ENCODE peak calls at places on chromosome 19, in eight cellular contexts. One of them, this sample, is unnamed.

GRCh38 chr19:16544468-16545231 is 2.4 kb upstream of the CHERP start:
- DNase-seq in lower lobe of right lung: no peak
- DNase-seq in right cardiac atrium: no peak
- DNase-seq in AG08395: no peak
- DNase-seq in stimulated activated CD8-positive, alpha-beta memory T cell treated with anti-CD3 and anti-CD28 coated beads, Interleukin-12 subunit alpha, Interleukin-12 subunit beta, amount 100 ng/mL, for 4 hours: no peak
- DNase-seq in fibroblast of the aortic adventitia: no peak
- DNase-seq in frontal cortex: no peak
- DNase-seq in activated CD4-positive, alpha-beta T cell treated with anti-CD3 and anti-CD28 coated beads, Interleukin-2, amount 50 U/mL, for 24 hours: no peak
- DNase-seq in this sample: no peak

GRCh38 chr19:38360351-38360750 is 14.0 kb upstream of the PSMD8 start:
- DNase-seq in lower lobe of right lung: no peak
- DNase-seq in right cardiac atrium: no peak
- DNase-seq in AG08395: no peak
- DNase-seq in stimulated activated CD8-positive, alpha-beta memory T cell treated with anti-CD3 and anti-CD28 coated beads, Interleukin-12 subunit alpha, Interleukin-12 subunit beta, amount 100 ng/mL, for 4 hours: no peak
- DNase-seq in fibroblast of the aortic adventitia: no peak
- DNase-seq in frontal cortex: no peak
- DNase-seq in activated CD4-positive, alpha-beta T cell treated with anti-CD3 and anti-CD28 coated beads, Interleukin-2, amount 50 U/mL, for 24 hours: no peak
- DNase-seq in this sample: no peak

GRCh38 chr19:19606021-19606420 is 12.5 kb downstream of the PBX4 start:
- DNase-seq in lower lobe of right lung: no peak
- DNase-seq in right cardiac atrium: no peak
- DNase-seq in AG08395: no peak
- DNase-seq in stimulated activated CD8-positive, alpha-beta memory T cell treated with anti-CD3 and anti-CD28 coated beads, Interleukin-12 subunit alpha, Interleukin-12 subunit beta, amount 100 ng/mL, for 4 hours: no peak
- DNase-seq in fibroblast of the aortic adventitia: no peak
- DNase-seq in frontal cortex: no peak
- DNase-seq in activated CD4-positive, alpha-beta T cell treated with anti-CD3 and anti-CD28 coated beads, Interleukin-2, amount 50 U/mL, for 24 hours: no peak
- DNase-seq in this sample: no peak

GRCh38 chr19:47263169-47263560 is 6.8 kb downstream of the CCDC9 start:
- DNase-seq in lower lobe of right lung: no peak
- DNase-seq in right cardiac atrium: no peak
- DNase-seq in AG08395: no peak
- DNase-seq in stimulated activated CD8-positive, alpha-beta memory T cell treated with anti-CD3 and anti-CD28 coated beads, Interleukin-12 subunit alpha, Interleukin-12 subunit beta, amount 100 ng/mL, for 4 hours: no peak
- DNase-seq in fibroblast of the aortic adventitia: no peak
- DNase-seq in frontal cortex: no peak
- DNase-seq in activated CD4-positive, alpha-beta T cell treated with anti-CD3 and anti-CD28 coated beads, Interleukin-2, amount 50 U/mL, for 24 hours: no peak
- DNase-seq in this sample: no peak

GRCh38 chr19:32406161-32407003 is 812 bp downstream of the DPY19L3 start:
- DNase-seq in lower lobe of right lung: no peak
- DNase-seq in right cardiac atrium: no peak
- DNase-seq in AG08395: no peak
- DNase-seq in stimulated activated CD8-positive, alpha-beta memory T cell treated with anti-CD3 and anti-CD28 coated beads, Interleukin-12 subunit alpha, Interleukin-12 subunit beta, amount 100 ng/mL, for 4 hours: no peak
- DNase-seq in fibroblast of the aortic adventitia: peak
- DNase-seq in frontal cortex: no peak
- DNase-seq in activated CD4-positive, alpha-beta T cell treated with anti-CD3 and anti-CD28 coated beads, Interleukin-2, amount 50 U/mL, for 24 hours: no peak
- DNase-seq in this sample: no peak

GRCh38 chr19:46134527-46134926 is 10.0 kb upstream of the IGFL3 start:
- DNase-seq in lower lobe of right lung: no peak
- DNase-seq in right cardiac atrium: no peak
- DNase-seq in AG08395: no peak
- DNase-seq in stimulated activated CD8-positive, alpha-beta memory T cell treated with anti-CD3 and anti-CD28 coated beads, Interleukin-12 subunit alpha, Interleukin-12 subunit beta, amount 100 ng/mL, for 4 hours: no peak
- DNase-seq in fibroblast of the aortic adventitia: peak
- DNase-seq in frontal cortex: no peak
- DNase-seq in activated CD4-positive, alpha-beta T cell treated with anti-CD3 and anti-CD28 coated beads, Interleukin-2, amount 50 U/mL, for 24 hours: no peak
- DNase-seq in this sample: no peak

GRCh38 chr19:5017235-5017634 is 48.3 kb downstream of the KDM4B start:
- DNase-seq in lower lobe of right lung: no peak
- DNase-seq in right cardiac atrium: no peak
- DNase-seq in AG08395: no peak
- DNase-seq in stimulated activated CD8-positive, alpha-beta memory T cell treated with anti-CD3 and anti-CD28 coated beads, Interleukin-12 subunit alpha, Interleukin-12 subunit beta, amount 100 ng/mL, for 4 hours: no peak
- DNase-seq in fibroblast of the aortic adventitia: no peak
- DNase-seq in frontal cortex: no peak
- DNase-seq in activated CD4-positive, alpha-beta T cell treated with anti-CD3 and anti-CD28 coated beads, Interleukin-2, amount 50 U/mL, for 24 hours: no peak
- DNase-seq in this sample: no peak

GRCh38 chr19:55197531-55197930 is 11.8 kb downstream of the PTPRH start:
- DNase-seq in lower lobe of right lung: no peak
- DNase-seq in right cardiac atrium: no peak
- DNase-seq in AG08395: no peak
- DNase-seq in stimulated activated CD8-positive, alpha-beta memory T cell treated with anti-CD3 and anti-CD28 coated beads, Interleukin-12 subunit alpha, Interleukin-12 subunit beta, amount 100 ng/mL, for 4 hours: no peak
- DNase-seq in fibroblast of the aortic adventitia: no peak
- DNase-seq in frontal cortex: no peak
- DNase-seq in activated CD4-positive, alpha-beta T cell treated with anti-CD3 and anti-CD28 coated beads, Interleukin-2, amount 50 U/mL, for 24 hours: no peak
- DNase-seq in this sample: no peak

GRCh38 chr19:6056801-6057650 is 53.3 kb downstream of the RFX2 start:
- DNase-seq in lower lobe of right lung: peak
- DNase-seq in right cardiac atrium: peak
- DNase-seq in AG08395: peak
- DNase-seq in stimulated activated CD8-positive, alpha-beta memory T cell treated with anti-CD3 and anti-CD28 coated beads, Interleukin-12 subunit alpha, Interleukin-12 subunit beta, amount 100 ng/mL, for 4 hours: no peak
- DNase-seq in fibroblast of the aortic adventitia: peak
- DNase-seq in frontal cortex: no peak
- DNase-seq in activated CD4-positive, alpha-beta T cell treated with anti-CD3 and anti-CD28 coated beads, Interleukin-2, amount 50 U/mL, for 24 hours: no peak
- DNase-seq in this sample: peak

GRCh38 chr19:616276-616675 is 17.1 kb downstream of the POLRMT start:
- DNase-seq in lower lobe of right lung: no peak
- DNase-seq in right cardiac atrium: no peak
- DNase-seq in AG08395: no peak
- DNase-seq in stimulated activated CD8-positive, alpha-beta memory T cell treated with anti-CD3 and anti-CD28 coated beads, Interleukin-12 subunit alpha, Interleukin-12 subunit beta, amount 100 ng/mL, for 4 hours: no peak
- DNase-seq in fibroblast of the aortic adventitia: no peak
- DNase-seq in frontal cortex: no peak
- DNase-seq in activated CD4-positive, alpha-beta T cell treated with anti-CD3 and anti-CD28 coated beads, Interleukin-2, amount 50 U/mL, for 24 hours: no peak
- DNase-seq in this sample: no peak

GRCh38 chr19:39846678-39847486 is 703 bp upstream of the FBL start:
- DNase-seq in lower lobe of right lung: no peak
- DNase-seq in right cardiac atrium: no peak
- DNase-seq in AG08395: no peak
- DNase-seq in stimulated activated CD8-positive, alpha-beta memory T cell treated with anti-CD3 and anti-CD28 coated beads, Interleukin-12 subunit alpha, Interleukin-12 subunit beta, amount 100 ng/mL, for 4 hours: no peak
- DNase-seq in fibroblast of the aortic adventitia: peak
- DNase-seq in frontal cortex: peak
- DNase-seq in activated CD4-positive, alpha-beta T cell treated with anti-CD3 and anti-CD28 coated beads, Interleukin-2, amount 50 U/mL, for 24 hours: no peak
- DNase-seq in this sample: no peak

GRCh38 chr19:33558846-33559245 is 37.3 kb upstream of the PEPD start:
- DNase-seq in lower lobe of right lung: no peak
- DNase-seq in right cardiac atrium: no peak
- DNase-seq in AG08395: no peak
- DNase-seq in stimulated activated CD8-positive, alpha-beta memory T cell treated with anti-CD3 and anti-CD28 coated beads, Interleukin-12 subunit alpha, Interleukin-12 subunit beta, amount 100 ng/mL, for 4 hours: no peak
- DNase-seq in fibroblast of the aortic adventitia: no peak
- DNase-seq in frontal cortex: no peak
- DNase-seq in activated CD4-positive, alpha-beta T cell treated with anti-CD3 and anti-CD28 coated beads, Interleukin-2, amount 50 U/mL, for 24 hours: no peak
- DNase-seq in this sample: no peak

GRCh38 chr19:13727798-13728197 is 36.5 kb upstream of the MRI1 start:
- DNase-seq in lower lobe of right lung: no peak
- DNase-seq in right cardiac atrium: no peak
- DNase-seq in AG08395: peak
- DNase-seq in stimulated activated CD8-positive, alpha-beta memory T cell treated with anti-CD3 and anti-CD28 coated beads, Interleukin-12 subunit alpha, Interleukin-12 subunit beta, amount 100 ng/mL, for 4 hours: no peak
- DNase-seq in fibroblast of the aortic adventitia: peak
- DNase-seq in frontal cortex: no peak
- DNase-seq in activated CD4-positive, alpha-beta T cell treated with anti-CD3 and anti-CD28 coated beads, Interleukin-2, amount 50 U/mL, for 24 hours: no peak
- DNase-seq in this sample: no peak

GRCh38 chr19:4014541-4015491 is 7.3 kb downstream of the PIAS4 start:
- DNase-seq in lower lobe of right lung: no peak
- DNase-seq in right cardiac atrium: peak
- DNase-seq in AG08395: no peak
- DNase-seq in stimulated activated CD8-positive, alpha-beta memory T cell treated with anti-CD3 and anti-CD28 coated beads, Interleukin-12 subunit alpha, Interleukin-12 subunit beta, amount 100 ng/mL, for 4 hours: no peak
- DNase-seq in fibroblast of the aortic adventitia: no peak
- DNase-seq in frontal cortex: no peak
- DNase-seq in activated CD4-positive, alpha-beta T cell treated with anti-CD3 and anti-CD28 coated beads, Interleukin-2, amount 50 U/mL, for 24 hours: no peak
- DNase-seq in this sample: no peak

GRCh38 chr19:37654118-37654517 is 1.1 kb downstream of the ZFP30 start:
- DNase-seq in lower lobe of right lung: no peak
- DNase-seq in right cardiac atrium: no peak
- DNase-seq in AG08395: peak
- DNase-seq in stimulated activated CD8-positive, alpha-beta memory T cell treated with anti-CD3 and anti-CD28 coated beads, Interleukin-12 subunit alpha, Interleukin-12 subunit beta, amount 100 ng/mL, for 4 hours: no peak
- DNase-seq in fibroblast of the aortic adventitia: peak
- DNase-seq in frontal cortex: no peak
- DNase-seq in activated CD4-positive, alpha-beta T cell treated with anti-CD3 and anti-CD28 coated beads, Interleukin-2, amount 50 U/mL, for 24 hours: no peak
- DNase-seq in this sample: no peak

GRCh38 chr19:41999071-41999877 is 5.2 kb upstream of the ATP1A3 start:
- DNase-seq in lower lobe of right lung: no peak
- DNase-seq in right cardiac atrium: no peak
- DNase-seq in AG08395: no peak
- DNase-seq in stimulated activated CD8-positive, alpha-beta memory T cell treated with anti-CD3 and anti-CD28 coated beads, Interleukin-12 subunit alpha, Interleukin-12 subunit beta, amount 100 ng/mL, for 4 hours: no peak
- DNase-seq in fibroblast of the aortic adventitia: no peak
- DNase-seq in frontal cortex: no peak
- DNase-seq in activated CD4-positive, alpha-beta T cell treated with anti-CD3 and anti-CD28 coated beads, Interleukin-2, amount 50 U/mL, for 24 hours: no peak
- DNase-seq in this sample: no peak

GRCh38 chr19:33497151-33497777 is 24.3 kb downstream of the PEPD start:
- DNase-seq in lower lobe of right lung: peak
- DNase-seq in right cardiac atrium: no peak
- DNase-seq in AG08395: no peak
- DNase-seq in stimulated activated CD8-positive, alpha-beta memory T cell treated with anti-CD3 and anti-CD28 coated beads, Interleukin-12 subunit alpha, Interleukin-12 subunit beta, amount 100 ng/mL, for 4 hours: no peak
- DNase-seq in fibroblast of the aortic adventitia: no peak
- DNase-seq in frontal cortex: no peak
- DNase-seq in activated CD4-positive, alpha-beta T cell treated with anti-CD3 and anti-CD28 coated beads, Interleukin-2, amount 50 U/mL, for 24 hours: no peak
- DNase-seq in this sample: peak

GRCh38 chr19:34661357-34661756 is 15.6 kb downstream of the SCGB2B2 start:
- DNase-seq in lower lobe of right lung: no peak
- DNase-seq in right cardiac atrium: no peak
- DNase-seq in AG08395: no peak
- DNase-seq in stimulated activated CD8-positive, alpha-beta memory T cell treated with anti-CD3 and anti-CD28 coated beads, Interleukin-12 subunit alpha, Interleukin-12 subunit beta, amount 100 ng/mL, for 4 hours: no peak
- DNase-seq in fibroblast of the aortic adventitia: peak
- DNase-seq in frontal cortex: no peak
- DNase-seq in activated CD4-positive, alpha-beta T cell treated with anti-CD3 and anti-CD28 coated beads, Interleukin-2, amount 50 U/mL, for 24 hours: no peak
- DNase-seq in this sample: no peak

GRCh38 chr19:1672038-1672768 is 19.8 kb upstream of the TCF3 start:
- DNase-seq in lower lobe of right lung: peak
- DNase-seq in right cardiac atrium: peak
- DNase-seq in AG08395: peak
- DNase-seq in stimulated activated CD8-positive, alpha-beta memory T cell treated with anti-CD3 and anti-CD28 coated beads, Interleukin-12 subunit alpha, Interleukin-12 subunit beta, amount 100 ng/mL, for 4 hours: peak
- DNase-seq in fibroblast of the aortic adventitia: peak
- DNase-seq in frontal cortex: peak
- DNase-seq in activated CD4-positive, alpha-beta T cell treated with anti-CD3 and anti-CD28 coated beads, Interleukin-2, amount 50 U/mL, for 24 hours: peak
- DNase-seq in this sample: no peak

GRCh38 chr19:52946322-52947310 is 16.1 kb downstream of the ZNF816 start:
- DNase-seq in lower lobe of right lung: peak
- DNase-seq in right cardiac atrium: peak
- DNase-seq in AG08395: no peak
- DNase-seq in stimulated activated CD8-positive, alpha-beta memory T cell treated with anti-CD3 and anti-CD28 coated beads, Interleukin-12 subunit alpha, Interleukin-12 subunit beta, amount 100 ng/mL, for 4 hours: no peak
- DNase-seq in fibroblast of the aortic adventitia: no peak
- DNase-seq in frontal cortex: no peak
- DNase-seq in activated CD4-positive, alpha-beta T cell treated with anti-CD3 and anti-CD28 coated beads, Interleukin-2, amount 50 U/mL, for 24 hours: no peak
- DNase-seq in this sample: no peak

GRCh38 chr19:47120461-47120860 is 6.9 kb upstream of the ZC3H4 start:
- DNase-seq in lower lobe of right lung: no peak
- DNase-seq in right cardiac atrium: no peak
- DNase-seq in AG08395: no peak
- DNase-seq in stimulated activated CD8-positive, alpha-beta memory T cell treated with anti-CD3 and anti-CD28 coated beads, Interleukin-12 subunit alpha, Interleukin-12 subunit beta, amount 100 ng/mL, for 4 hours: no peak
- DNase-seq in fibroblast of the aortic adventitia: no peak
- DNase-seq in frontal cortex: no peak
- DNase-seq in activated CD4-positive, alpha-beta T cell treated with anti-CD3 and anti-CD28 coated beads, Interleukin-2, amount 50 U/mL, for 24 hours: no peak
- DNase-seq in this sample: no peak

GRCh38 chr19:33722456-33723239 is 74.0 kb upstream of the KCTD15 start:
- DNase-seq in lower lobe of right lung: no peak
- DNase-seq in right cardiac atrium: no peak
- DNase-seq in AG08395: no peak
- DNase-seq in stimulated activated CD8-positive, alpha-beta memory T cell treated with anti-CD3 and anti-CD28 coated beads, Interleukin-12 subunit alpha, Interleukin-12 subunit beta, amount 100 ng/mL, for 4 hours: no peak
- DNase-seq in fibroblast of the aortic adventitia: no peak
- DNase-seq in frontal cortex: no peak
- DNase-seq in activated CD4-positive, alpha-beta T cell treated with anti-CD3 and anti-CD28 coated beads, Interleukin-2, amount 50 U/mL, for 24 hours: no peak
- DNase-seq in this sample: peak

GRCh38 chr19:32581704-32582164 is 744 bp downstream of the PDCD5 start:
- DNase-seq in lower lobe of right lung: peak
- DNase-seq in right cardiac atrium: no peak
- DNase-seq in AG08395: peak
- DNase-seq in stimulated activated CD8-positive, alpha-beta memory T cell treated with anti-CD3 and anti-CD28 coated beads, Interleukin-12 subunit alpha, Interleukin-12 subunit beta, amount 100 ng/mL, for 4 hours: no peak
- DNase-seq in fibroblast of the aortic adventitia: peak
- DNase-seq in frontal cortex: no peak
- DNase-seq in activated CD4-positive, alpha-beta T cell treated with anti-CD3 and anti-CD28 coated beads, Interleukin-2, amount 50 U/mL, for 24 hours: no peak
- DNase-seq in this sample: no peak

GRCh38 chr19:4197625-4198466 is 15.4 kb downstream of the ANKRD24 start:
- DNase-seq in lower lobe of right lung: no peak
- DNase-seq in right cardiac atrium: no peak
- DNase-seq in AG08395: no peak
- DNase-seq in stimulated activated CD8-positive, alpha-beta memory T cell treated with anti-CD3 and anti-CD28 coated beads, Interleukin-12 subunit alpha, Interleukin-12 subunit beta, amount 100 ng/mL, for 4 hours: no peak
- DNase-seq in fibroblast of the aortic adventitia: no peak
- DNase-seq in frontal cortex: no peak
- DNase-seq in activated CD4-positive, alpha-beta T cell treated with anti-CD3 and anti-CD28 coated beads, Interleukin-2, amount 50 U/mL, for 24 hours: no peak
- DNase-seq in this sample: no peak

GRCh38 chr19:58395220-58395978 is at the start of gene RNF225:
- DNase-seq in lower lobe of right lung: no peak
- DNase-seq in right cardiac atrium: peak
- DNase-seq in AG08395: no peak
- DNase-seq in stimulated activated CD8-positive, alpha-beta memory T cell treated with anti-CD3 and anti-CD28 coated beads, Interleukin-12 subunit alpha, Interleukin-12 subunit beta, amount 100 ng/mL, for 4 hours: no peak
- DNase-seq in fibroblast of the aortic adventitia: no peak
- DNase-seq in frontal cortex: no peak
- DNase-seq in activated CD4-positive, alpha-beta T cell treated with anti-CD3 and anti-CD28 coated beads, Interleukin-2, amount 50 U/mL, for 24 hours: no peak
- DNase-seq in this sample: no peak

GRCh38 chr19:8988204-8988603 is 22.0 kb downstream of the MUC16 start:
- DNase-seq in lower lobe of right lung: no peak
- DNase-seq in right cardiac atrium: no peak
- DNase-seq in AG08395: no peak
- DNase-seq in stimulated activated CD8-positive, alpha-beta memory T cell treated with anti-CD3 and anti-CD28 coated beads, Interleukin-12 subunit alpha, Interleukin-12 subunit beta, amount 100 ng/mL, for 4 hours: no peak
- DNase-seq in fibroblast of the aortic adventitia: no peak
- DNase-seq in frontal cortex: no peak
- DNase-seq in activated CD4-positive, alpha-beta T cell treated with anti-CD3 and anti-CD28 coated beads, Interleukin-2, amount 50 U/mL, for 24 hours: no peak
- DNase-seq in this sample: no peak

GRCh38 chr19:47228168-47228936 is 2.6 kb downstream of the BBC3 start:
- DNase-seq in lower lobe of right lung: peak
- DNase-seq in right cardiac atrium: peak
- DNase-seq in AG08395: no peak
- DNase-seq in stimulated activated CD8-positive, alpha-beta memory T cell treated with anti-CD3 and anti-CD28 coated beads, Interleukin-12 subunit alpha, Interleukin-12 subunit beta, amount 100 ng/mL, for 4 hours: peak
- DNase-seq in fibroblast of the aortic adventitia: peak
- DNase-seq in frontal cortex: peak
- DNase-seq in activated CD4-positive, alpha-beta T cell treated with anti-CD3 and anti-CD28 coated beads, Interleukin-2, amount 50 U/mL, for 24 hours: no peak
- DNase-seq in this sample: peak

GRCh38 chr19:4279530-4280422 is 710 bp downstream of the SHD start:
- DNase-seq in lower lobe of right lung: no peak
- DNase-seq in right cardiac atrium: no peak
- DNase-seq in AG08395: no peak
- DNase-seq in stimulated activated CD8-positive, alpha-beta memory T cell treated with anti-CD3 and anti-CD28 coated beads, Interleukin-12 subunit alpha, Interleukin-12 subunit beta, amount 100 ng/mL, for 4 hours: no peak
- DNase-seq in fibroblast of the aortic adventitia: no peak
- DNase-seq in frontal cortex: no peak
- DNase-seq in activated CD4-positive, alpha-beta T cell treated with anti-CD3 and anti-CD28 coated beads, Interleukin-2, amount 50 U/mL, for 24 hours: no peak
- DNase-seq in this sample: no peak

GRCh38 chr19:46958542-46958941 is 61.1 kb upstream of the NPAS1 start:
- DNase-seq in lower lobe of right lung: no peak
- DNase-seq in right cardiac atrium: no peak
- DNase-seq in AG08395: peak
- DNase-seq in stimulated activated CD8-positive, alpha-beta memory T cell treated with anti-CD3 and anti-CD28 coated beads, Interleukin-12 subunit alpha, Interleukin-12 subunit beta, amount 100 ng/mL, for 4 hours: no peak
- DNase-seq in fibroblast of the aortic adventitia: peak
- DNase-seq in frontal cortex: no peak
- DNase-seq in activated CD4-positive, alpha-beta T cell treated with anti-CD3 and anti-CD28 coated beads, Interleukin-2, amount 50 U/mL, for 24 hours: no peak
- DNase-seq in this sample: no peak

GRCh38 chr19:4368128-4368820 is 24.9 kb downstream of the MPND start:
- DNase-seq in lower lobe of right lung: peak
- DNase-seq in right cardiac atrium: peak
- DNase-seq in AG08395: no peak
- DNase-seq in stimulated activated CD8-positive, alpha-beta memory T cell treated with anti-CD3 and anti-CD28 coated beads, Interleukin-12 subunit alpha, Interleukin-12 subunit beta, amount 100 ng/mL, for 4 hours: no peak
- DNase-seq in fibroblast of the aortic adventitia: no peak
- DNase-seq in frontal cortex: no peak
- DNase-seq in activated CD4-positive, alpha-beta T cell treated with anti-CD3 and anti-CD28 coated beads, Interleukin-2, amount 50 U/mL, for 24 hours: no peak
- DNase-seq in this sample: peak

GRCh38 chr19:18099623-18099995 is 2.0 kb downstream of the MAST3 start:
- DNase-seq in lower lobe of right lung: no peak
- DNase-seq in right cardiac atrium: no peak
- DNase-seq in AG08395: no peak
- DNase-seq in stimulated activated CD8-positive, alpha-beta memory T cell treated with anti-CD3 and anti-CD28 coated beads, Interleukin-12 subunit alpha, Interleukin-12 subunit beta, amount 100 ng/mL, for 4 hours: no peak
- DNase-seq in fibroblast of the aortic adventitia: no peak
- DNase-seq in frontal cortex: peak
- DNase-seq in activated CD4-positive, alpha-beta T cell treated with anti-CD3 and anti-CD28 coated beads, Interleukin-2, amount 50 U/mL, for 24 hours: no peak
- DNase-seq in this sample: no peak

GRCh38 chr19:12723643-12724426 is at the start of gene TNPO2:
- DNase-seq in lower lobe of right lung: no peak
- DNase-seq in right cardiac atrium: peak
- DNase-seq in AG08395: peak
- DNase-seq in stimulated activated CD8-positive, alpha-beta memory T cell treated with anti-CD3 and anti-CD28 coated beads, Interleukin-12 subunit alpha, Interleukin-12 subunit beta, amount 100 ng/mL, for 4 hours: peak
- DNase-seq in fibroblast of the aortic adventitia: peak
- DNase-seq in frontal cortex: peak
- DNase-seq in activated CD4-positive, alpha-beta T cell treated with anti-CD3 and anti-CD28 coated beads, Interleukin-2, amount 50 U/mL, for 24 hours: peak
- DNase-seq in this sample: no peak

GRCh38 chr19:40799558-40800338 is 757 bp downstream of the EGLN2 start:
- DNase-seq in lower lobe of right lung: peak
- DNase-seq in right cardiac atrium: peak
- DNase-seq in AG08395: no peak
- DNase-seq in stimulated activated CD8-positive, alpha-beta memory T cell treated with anti-CD3 and anti-CD28 coated beads, Interleukin-12 subunit alpha, Interleukin-12 subunit beta, amount 100 ng/mL, for 4 hours: no peak
- DNase-seq in fibroblast of the aortic adventitia: no peak
- DNase-seq in frontal cortex: peak
- DNase-seq in activated CD4-positive, alpha-beta T cell treated with anti-CD3 and anti-CD28 coated beads, Interleukin-2, amount 50 U/mL, for 24 hours: no peak
- DNase-seq in this sample: peak

GRCh38 chr19:53076984-53077383 is 26.2 kb downstream of the ZNF160 start:
- DNase-seq in lower lobe of right lung: no peak
- DNase-seq in right cardiac atrium: peak
- DNase-seq in AG08395: peak
- DNase-seq in stimulated activated CD8-positive, alpha-beta memory T cell treated with anti-CD3 and anti-CD28 coated beads, Interleukin-12 subunit alpha, Interleukin-12 subunit beta, amount 100 ng/mL, for 4 hours: no peak
- DNase-seq in fibroblast of the aortic adventitia: peak
- DNase-seq in frontal cortex: no peak
- DNase-seq in activated CD4-positive, alpha-beta T cell treated with anti-CD3 and anti-CD28 coated beads, Interleukin-2, amount 50 U/mL, for 24 hours: no peak
- DNase-seq in this sample: no peak

This sample was measured in posterior vena cava.